ENCODE peak calls at places on chromosomes 13 and 19, in eight cellular contexts. One of them, this sample, is unnamed.

GRCh38 chr13:113856716-113857065 is 7.2 kb downstream of the GAS6 start:
- DNase-seq in AG04450: no peak
- DNase-seq in upper lobe of left lung: peak; percentile 49
- DNase-seq in psoas muscle: peak; percentile 61
- DNase-seq in cardiac muscle cell: peak; percentile 41
- DNase-seq in uterus: peak; percentile 30
- DNase-seq in left ventricle myocardium inferior: no peak
- DNase-seq in heart left ventricle: no peak
- DNase-seq in this sample: peak; percentile 91

GRCh38 chr19:43773725-43774102 is 7.1 kb downstream of the KCNN4 start:
- DNase-seq in cardiac muscle cell: no peak
- DNase-seq in psoas muscle: no peak
- DNase-seq in left ventricle myocardium inferior: no peak
- DNase-seq in uterus: no peak
- DNase-seq in heart left ventricle: no peak
- DNase-seq in upper lobe of left lung: no peak
- DNase-seq in AG04450: no peak
- DNase-seq in this sample: no peak

GRCh38 chr13:84366484-84366883 is 484.2 kb upstream of the SLITRK1 start:
- DNase-seq in heart left ventricle: no peak
- DNase-seq in AG04450: no peak
- DNase-seq in psoas muscle: no peak
- DNase-seq in upper lobe of left lung: no peak
- DNase-seq in cardiac muscle cell: peak; percentile 1
- DNase-seq in left ventricle myocardium inferior: no peak
- DNase-seq in uterus: no peak
- DNase-seq in this sample: no peak

GRCh38 chr19:42023121-42023942 is 29.3 kb upstream of the ATP1A3 start:
- DNase-seq in heart left ventricle: no peak
- DNase-seq in psoas muscle: no peak
- DNase-seq in uterus: no peak
- DNase-seq in cardiac muscle cell: peak; percentile 30
- DNase-seq in left ventricle myocardium inferior: no peak
- DNase-seq in AG04450: no peak
- DNase-seq in upper lobe of left lung: peak; percentile 70
- DNase-seq in this sample: no peak

GRCh38 chr13:24277721-24278120 is 31.7 kb upstream of the C1QTNF9 start:
- DNase-seq in left ventricle myocardium inferior: no peak
- DNase-seq in heart left ventricle: no peak
- DNase-seq in AG04450: no peak
- DNase-seq in uterus: no peak
- DNase-seq in cardiac muscle cell: no peak
- DNase-seq in upper lobe of left lung: no peak
- DNase-seq in psoas muscle: no peak
- DNase-seq in this sample: no peak

GRCh38 chr13:110012102-110012739 is 225.8 kb upstream of the IRS2 start:
- DNase-seq in upper lobe of left lung: no peak
- DNase-seq in psoas muscle: no peak
- DNase-seq in cardiac muscle cell: peak; percentile 97
- DNase-seq in uterus: no peak
- DNase-seq in heart left ventricle: no peak
- DNase-seq in left ventricle myocardium inferior: no peak
- DNase-seq in AG04450: peak; percentile 79
- DNase-seq in this sample: no peak

GRCh38 chr19:19591133-19591825 is 27.2 kb downstream of the PBX4 start:
- DNase-seq in psoas muscle: no peak
- DNase-seq in cardiac muscle cell: peak; percentile 94
- DNase-seq in left ventricle myocardium inferior: no peak
- DNase-seq in AG04450: peak; percentile 95
- DNase-seq in upper lobe of left lung: no peak
- DNase-seq in uterus: no peak
- DNase-seq in heart left ventricle: no peak
- DNase-seq in this sample: no peak

GRCh38 chr13:36476661-36477060 is 44.4 kb downstream of the CCNA1 start:
- DNase-seq in upper lobe of left lung: no peak
- DNase-seq in left ventricle myocardium inferior: no peak
- DNase-seq in heart left ventricle: no peak
- DNase-seq in psoas muscle: no peak
- DNase-seq in uterus: no peak
- DNase-seq in AG04450: no peak
- DNase-seq in cardiac muscle cell: no peak
- DNase-seq in this sample: no peak

GRCh38 chr13:113649212-113649611 is 8.8 kb downstream of the ATP4B start:
- DNase-seq in psoas muscle: no peak
- DNase-seq in cardiac muscle cell: no peak
- DNase-seq in heart left ventricle: peak; percentile 1
- DNase-seq in AG04450: no peak
- DNase-seq in left ventricle myocardium inferior: peak; percentile 3
- DNase-seq in uterus: peak; percentile 8
- DNase-seq in upper lobe of left lung: peak; percentile 60
- DNase-seq in this sample: no peak

GRCh38 chr13:23899555-23899954 is 2.3 kb upstream of the C1QTNF9B start:
- DNase-seq in cardiac muscle cell: peak; percentile 59
- DNase-seq in uterus: no peak
- DNase-seq in left ventricle myocardium inferior: no peak
- DNase-seq in AG04450: peak; percentile 61
- DNase-seq in heart left ventricle: no peak
- DNase-seq in psoas muscle: no peak
- DNase-seq in upper lobe of left lung: no peak
- DNase-seq in this sample: peak; percentile 63

GRCh38 chr19:4088065-4088679 is 21.5 kb upstream of the ZBTB7A start:
- DNase-seq in cardiac muscle cell: no peak
- DNase-seq in left ventricle myocardium inferior: no peak
- DNase-seq in AG04450: no peak
- DNase-seq in psoas muscle: no peak
- DNase-seq in heart left ventricle: no peak
- DNase-seq in upper lobe of left lung: peak; percentile 59
- DNase-seq in uterus: no peak
- DNase-seq in this sample: no peak

GRCh38 chr13:113648218-113648615 is 9.8 kb downstream of the ATP4B start:
- DNase-seq in left ventricle myocardium inferior: peak; percentile 9
- DNase-seq in upper lobe of left lung: peak; percentile 63
- DNase-seq in psoas muscle: no peak
- DNase-seq in uterus: peak; percentile 9
- DNase-seq in cardiac muscle cell: no peak
- DNase-seq in heart left ventricle: peak; percentile 7
- DNase-seq in AG04450: no peak
- DNase-seq in this sample: no peak

GRCh38 chr13:46010148-46010547 is 42.4 kb downstream of the ZC3H13 start:
- DNase-seq in psoas muscle: no peak
- DNase-seq in uterus: no peak
- DNase-seq in upper lobe of left lung: no peak
- DNase-seq in cardiac muscle cell: no peak
- DNase-seq in left ventricle myocardium inferior: no peak
- DNase-seq in AG04450: no peak
- DNase-seq in heart left ventricle: no peak
- DNase-seq in this sample: peak; percentile 30

GRCh38 chr13:33168326-33168960 is 117.1 kb downstream of the STARD13 start:
- DNase-seq in cardiac muscle cell: no peak
- DNase-seq in uterus: no peak
- DNase-seq in upper lobe of left lung: no peak
- DNase-seq in left ventricle myocardium inferior: no peak
- DNase-seq in heart left ventricle: no peak
- DNase-seq in AG04450: no peak
- DNase-seq in psoas muscle: no peak
- DNase-seq in this sample: no peak

GRCh38 chr19:49212302-49212701 is 54.7 kb downstream of the TRPM4 start:
- DNase-seq in psoas muscle: no peak
- DNase-seq in upper lobe of left lung: no peak
- DNase-seq in uterus: no peak
- DNase-seq in heart left ventricle: no peak
- DNase-seq in cardiac muscle cell: peak; percentile 86
- DNase-seq in AG04450: no peak
- DNase-seq in left ventricle myocardium inferior: no peak
- DNase-seq in this sample: no peak

GRCh38 chr19:14576363-14576762 is 4.5 kb upstream of the NDUFB7 start:
- DNase-seq in left ventricle myocardium inferior: no peak
- DNase-seq in uterus: no peak
- DNase-seq in upper lobe of left lung: no peak
- DNase-seq in psoas muscle: no peak
- DNase-seq in cardiac muscle cell: no peak
- DNase-seq in heart left ventricle: no peak
- DNase-seq in AG04450: no peak
- DNase-seq in this sample: no peak

GRCh38 chr19:14567079-14567478 is 4.8 kb downstream of the NDUFB7 start:
- DNase-seq in AG04450: no peak
- DNase-seq in psoas muscle: no peak
- DNase-seq in heart left ventricle: no peak
- DNase-seq in cardiac muscle cell: no peak
- DNase-seq in uterus: no peak
- DNase-seq in upper lobe of left lung: no peak
- DNase-seq in left ventricle myocardium inferior: no peak
- DNase-seq in this sample: no peak

GRCh38 chr19:14575428-14575980 is 3.6 kb upstream of the NDUFB7 start:
- DNase-seq in heart left ventricle: no peak
- DNase-seq in psoas muscle: no peak
- DNase-seq in AG04450: no peak
- DNase-seq in cardiac muscle cell: no peak
- DNase-seq in uterus: no peak
- DNase-seq in left ventricle myocardium inferior: no peak
- DNase-seq in upper lobe of left lung: no peak
- DNase-seq in this sample: no peak

GRCh38 chr19:14570864-14571527 is 870 bp downstream of the NDUFB7 start:
- DNase-seq in uterus: peak; percentile 19
- DNase-seq in upper lobe of left lung: peak; percentile 54
- DNase-seq in psoas muscle: no peak
- DNase-seq in left ventricle myocardium inferior: no peak
- DNase-seq in heart left ventricle: no peak
- DNase-seq in AG04450: no peak
- DNase-seq in cardiac muscle cell: no peak
- DNase-seq in this sample: no peak

DNA sequence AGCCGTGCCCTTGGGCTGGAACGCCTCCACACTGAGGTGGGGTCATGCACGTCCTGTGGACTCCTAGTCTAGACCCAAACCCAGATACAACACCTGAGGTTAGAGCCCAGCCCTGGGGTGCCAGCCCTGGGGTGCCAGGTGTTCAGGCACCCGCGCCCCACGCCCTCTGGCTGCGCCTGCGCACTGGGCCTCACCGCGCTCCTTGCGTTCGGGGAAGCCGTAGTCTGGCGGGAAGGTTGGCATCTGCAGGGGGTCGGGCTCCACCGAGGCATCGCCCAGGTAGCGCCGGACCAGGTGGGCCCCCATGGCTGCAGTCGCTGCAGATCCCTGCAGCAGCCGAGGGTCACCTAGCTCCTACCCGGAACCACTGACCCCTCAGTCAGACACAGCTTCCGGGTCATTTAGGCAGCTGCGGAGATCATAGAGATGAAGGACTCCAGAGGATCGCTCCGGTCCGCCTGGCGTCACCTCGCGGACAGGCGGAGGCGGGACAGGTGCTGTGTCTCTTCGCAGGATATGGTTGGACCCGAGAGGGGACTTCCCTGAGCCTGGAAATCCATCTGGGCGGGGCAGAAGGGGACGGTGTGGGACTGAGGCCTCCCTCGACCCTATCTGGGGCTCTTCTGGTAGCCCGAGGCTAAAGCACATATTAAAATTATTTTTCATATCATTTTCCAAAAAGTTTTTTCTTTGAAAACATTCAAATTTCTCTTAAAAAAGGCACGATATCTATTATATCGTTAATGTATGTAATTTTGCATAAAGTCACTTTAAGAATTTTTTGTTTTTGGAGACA is at the start of gene NDUFB7:
- DNase-seq in left ventricle myocardium inferior: peak; percentile 91
- DNase-seq in AG04450: peak; percentile 78
- DNase-seq in psoas muscle: peak; percentile 91
- DNase-seq in cardiac muscle cell: peak; percentile 96
- DNase-seq in upper lobe of left lung: peak; percentile 94
- DNase-seq in uterus: peak; percentile 88
- DNase-seq in heart left ventricle: peak; percentile 91
- DNase-seq in this sample: peak; percentile 96
- H3K27ac ChIP-seq in left ventricle myocardium inferior: peak within 1 kb of the TSS; percentile 95
- H3K27ac ChIP-seq in AG04450: no peak within 1 kb of the TSS
- H3K27ac ChIP-seq in psoas muscle: peak within 1 kb of the TSS; percentile 81
- H3K27ac ChIP-seq in cardiac muscle cell: peak within 1 kb of the TSS; percentile 58
- H3K27ac ChIP-seq in upper lobe of left lung: peak within 1 kb of the TSS; percentile 89
- H3K27ac ChIP-seq in uterus: peak within 1 kb of the TSS; percentile 63
- H3K27ac ChIP-seq in heart left ventricle: peak within 1 kb of the TSS; percentile 80
- H3K27ac ChIP-seq in this sample: peak within 1 kb of the TSS; percentile 69

GRCh38 chr13:47337781-47338507 is 441.1 kb upstream of the HTR2A start:
- DNase-seq in left ventricle myocardium inferior: no peak
- DNase-seq in AG04450: peak; percentile 52
- DNase-seq in heart left ventricle: no peak
- DNase-seq in uterus: no peak
- DNase-seq in psoas muscle: no peak
- DNase-seq in upper lobe of left lung: no peak
- DNase-seq in cardiac muscle cell: peak; percentile 58
- DNase-seq in this sample: no peak
- TF ChIP-seq CTCF in left ventricle myocardium inferior: no peak
- TF ChIP-seq CTCF in AG04450: no peak
- TF ChIP-seq CTCF in heart left ventricle: no peak
- TF ChIP-seq CTCF in uterus: no peak
- TF ChIP-seq CTCF in psoas muscle: no peak
- TF ChIP-seq CTCF in upper lobe of left lung: no peak
- TF ChIP-seq CTCF in cardiac muscle cell: no peak
- TF ChIP-seq CTCF in this sample: no peak

DNA sequence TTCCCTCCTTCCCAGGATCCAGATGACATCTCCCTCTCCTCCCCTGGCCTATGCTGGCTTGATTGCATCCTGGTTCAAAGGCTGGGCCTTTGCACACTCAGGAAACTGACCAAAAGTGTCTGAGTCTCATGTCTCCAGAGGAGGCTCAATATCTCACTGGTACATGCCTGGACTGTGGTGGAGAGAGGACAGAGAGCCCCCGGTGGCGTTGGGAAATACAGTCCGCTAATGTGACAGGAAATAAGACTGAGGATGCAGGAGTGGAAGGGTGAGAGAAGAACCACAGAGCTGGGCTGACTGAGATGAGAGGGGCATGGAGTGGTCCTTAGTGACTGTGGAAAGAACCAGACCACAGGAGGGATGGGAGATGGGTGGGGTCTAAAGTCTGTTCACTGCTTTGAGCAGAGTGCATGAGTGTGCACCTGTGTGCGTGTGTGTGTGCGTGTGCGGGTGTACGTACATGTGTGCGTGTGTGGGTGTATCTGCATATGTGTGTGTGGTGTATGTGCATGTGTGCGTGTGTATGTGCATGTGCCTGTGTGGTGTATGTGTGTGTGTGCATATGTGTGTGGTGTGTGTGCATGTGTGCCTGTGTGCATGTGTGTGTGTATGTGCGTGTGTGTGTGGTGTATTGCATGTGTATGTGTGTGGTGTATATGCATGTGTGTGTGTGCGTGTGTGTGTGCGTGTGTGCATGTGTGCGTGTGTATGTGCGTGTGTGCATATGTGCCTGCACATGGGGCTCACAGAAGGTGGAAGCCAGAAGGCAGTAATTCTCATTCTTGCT is 1.9 kb downstream of the SIGLEC5 start:
- DNase-seq in uterus: no peak
- DNase-seq in heart left ventricle: no peak
- DNase-seq in upper lobe of left lung: no peak
- DNase-seq in cardiac muscle cell: no peak
- DNase-seq in psoas muscle: no peak
- DNase-seq in left ventricle myocardium inferior: no peak
- DNase-seq in AG04450: no peak
- DNase-seq in this sample: no peak
- H3K9me3 ChIP-seq in uterus: no peaks in the 10 kb centered on the region
- H3K9me3 ChIP-seq in heart left ventricle: no peaks in the 10 kb centered on the region
- H3K9me3 ChIP-seq in upper lobe of left lung: no peaks in the 10 kb centered on the region
- H3K9me3 ChIP-seq in cardiac muscle cell: no peaks in the 10 kb centered on the region
- H3K9me3 ChIP-seq in psoas muscle: no peaks in the 10 kb centered on the region
- H3K9me3 ChIP-seq in left ventricle myocardium inferior: no peaks in the 10 kb centered on the region
- H3K9me3 ChIP-seq in AG04450: no peaks in the 10 kb centered on the region
- H3K9me3 ChIP-seq in this sample: no peaks in the 10 kb centered on the region

GRCh38 chr19:3054972-3055740 is 7.1 kb downstream of the TLE5 start:
- DNase-seq in psoas muscle: no peak
- DNase-seq in AG04450: no peak
- DNase-seq in heart left ventricle: no peak
- DNase-seq in left ventricle myocardium inferior: no peak
- DNase-seq in cardiac muscle cell: no peak
- DNase-seq in upper lobe of left lung: no peak
- DNase-seq in uterus: no peak
- DNase-seq in this sample: no peak
- H3K27ac ChIP-seq in psoas muscle: peak overlapping the region; percentile 23
- H3K27ac ChIP-seq in AG04450: peak overlapping the region; percentile 39
- H3K27ac ChIP-seq in heart left ventricle: no peak overlapping the region
- H3K27ac ChIP-seq in left ventricle myocardium inferior: peak overlapping the region; percentile 97
- H3K27ac ChIP-seq in cardiac muscle cell: peak overlapping the region; percentile 35
- H3K27ac ChIP-seq in upper lobe of left lung: peak overlapping the region; percentile 82
- H3K27ac ChIP-seq in uterus: peak overlapping the region; percentile 82
- H3K27ac ChIP-seq in this sample: peak overlapping the region; percentile 59